ENCODE peak calls at places on chromosomes 4 and X, in six cellular contexts. One of them, this sample, is unnamed.

GRCh38 chrX:30618160-30618765 is 35.0 kb upstream of the GK start:
- DNase-seq in DMS153: no peak
- DNase-seq in tibial nerve: no peak
- DNase-seq in activated CD4-positive, alpha-beta T cell treated with anti-CD3 and anti-CD28 coated beads, Interleukin-2, amount 50 U/mL, for 4 hours: no peak
- DNase-seq in kidney: no peak
- DNase-seq in AG04450: no peak
- DNase-seq in this sample: no peak

GRCh38 chrX:45714864-45715263 is 514.2 kb upstream of the DIPK2B start:
- DNase-seq in activated CD4-positive, alpha-beta T cell treated with anti-CD3 and anti-CD28 coated beads, Interleukin-2, amount 50 U/mL, for 4 hours: no peak
- DNase-seq in DMS153: no peak
- DNase-seq in AG04450: no peak
- DNase-seq in kidney: no peak
- DNase-seq in tibial nerve: no peak
- DNase-seq in this sample: no peak

GRCh38 chr4:153393397-153393796 is 48.9 kb downstream of the MND1 start:
- DNase-seq in kidney: no peak
- DNase-seq in tibial nerve: no peak
- DNase-seq in DMS153: no peak
- DNase-seq in AG04450: peak
- DNase-seq in activated CD4-positive, alpha-beta T cell treated with anti-CD3 and anti-CD28 coated beads, Interleukin-2, amount 50 U/mL, for 4 hours: no peak
- DNase-seq in this sample: no peak

GRCh38 chrX:73922856-73923429 is 359.9 kb downstream of the CHIC1 start:
- DNase-seq in activated CD4-positive, alpha-beta T cell treated with anti-CD3 and anti-CD28 coated beads, Interleukin-2, amount 50 U/mL, for 4 hours: no peak
- DNase-seq in AG04450: no peak
- DNase-seq in tibial nerve: no peak
- DNase-seq in kidney: no peak
- DNase-seq in DMS153: no peak
- DNase-seq in this sample: no peak

GRCh38 chr4:1939664-1940509 is 68.7 kb downstream of the NSD2 start:
- DNase-seq in kidney: peak
- DNase-seq in AG04450: peak
- DNase-seq in tibial nerve: no peak
- DNase-seq in DMS153: no peak
- DNase-seq in activated CD4-positive, alpha-beta T cell treated with anti-CD3 and anti-CD28 coated beads, Interleukin-2, amount 50 U/mL, for 4 hours: no peak
- DNase-seq in this sample: peak

GRCh38 chr4:151227731-151228130 is 49.2 kb upstream of the PRSS48 start:
- DNase-seq in AG04450: peak
- DNase-seq in tibial nerve: peak
- DNase-seq in activated CD4-positive, alpha-beta T cell treated with anti-CD3 and anti-CD28 coated beads, Interleukin-2, amount 50 U/mL, for 4 hours: no peak
- DNase-seq in DMS153: no peak
- DNase-seq in kidney: no peak
- DNase-seq in this sample: no peak

GRCh38 chrX:104315555-104315954 is 60.8 kb upstream of the ESX1 start:
- DNase-seq in DMS153: no peak
- DNase-seq in kidney: no peak
- DNase-seq in activated CD4-positive, alpha-beta T cell treated with anti-CD3 and anti-CD28 coated beads, Interleukin-2, amount 50 U/mL, for 4 hours: no peak
- DNase-seq in tibial nerve: no peak
- DNase-seq in AG04450: no peak
- DNase-seq in this sample: no peak

GRCh38 chrX:34404386-34405070 is 252.6 kb downstream of the TMEM47 start:
- DNase-seq in DMS153: no peak
- DNase-seq in tibial nerve: peak
- DNase-seq in AG04450: no peak
- DNase-seq in kidney: no peak
- DNase-seq in activated CD4-positive, alpha-beta T cell treated with anti-CD3 and anti-CD28 coated beads, Interleukin-2, amount 50 U/mL, for 4 hours: no peak
- DNase-seq in this sample: no peak

This sample was measured in NCI-H510A treated with DMSO at 0.1 percent for 48 hours.